ENCODE peak calls at places on chromosomes 4 and X, in six cellular contexts. Z is CD8-positive, alpha-beta memory T cell; Y is mammary epithelial cell; I is H7; M is CD4-positive, alpha-beta memory T cell; N is right cardiac atrium. L is an unnamed sample.

GRCh38 chr4:17059192-17059634 is 160.8 kb upstream of the LDB2 start:
- DNase-seq in Y (no peak), Z (no peak), I (no peak), M (no peak), N (peak), L (no peak)

GRCh38 chr4:187380181-187380581 is 615.4 kb upstream of the ZFP42 start:
- DNase-seq in I (peak), M (no peak), Z (no peak), Y (no peak), N (no peak), L (peak)

GRCh38 chrX:74613350-74614192 is 853 bp downstream of the RLIM start:
- DNase-seq in I (peak), Z (no peak), N (peak), Y (peak), M (no peak), L (peak)

GRCh38 chrX:131081772-131082755 is 23.9 kb downstream of the ARHGAP36 start:
- DNase-seq in I (peak), Z (no peak), M (no peak), Y (no peak), N (no peak), L (no peak)

GRCh38 chrX:119206203-119206602 is 29.9 kb upstream of the PGRMC1 start:
- DNase-seq in N (no peak), Y (no peak), I (no peak), M (no peak), Z (no peak), L (no peak)

GRCh38 chrX:4876268-4876667 is 1162.8 kb upstream of the PRKX start:
- DNase-seq in I (no peak), N (no peak), Z (no peak), M (no peak), Y (no peak), L (no peak)

GRCh38 chr4:37139987-37140386 is 104.6 kb upstream of the NWD2 start:
- DNase-seq in I (no peak), M (no peak), N (no peak), Y (no peak), Z (no peak), L (no peak)

GRCh38 chr4:39446483-39446841 is 12.3 kb downstream of the RPL9 start:
- DNase-seq in N (peak), Y (no peak), Z (no peak), I (no peak), M (no peak), L (no peak)

GRCh38 chr4:89558147-89558546 is 250.5 kb upstream of the GPRIN3 start:
- DNase-seq in M (no peak), I (no peak), Z (no peak), N (no peak), Y (peak), L (no peak)

GRCh38 chr4:138398297-138398696 is 156.1 kb upstream of the SLC7A11 start:
- DNase-seq in M (no peak), Y (no peak), Z (no peak), I (peak), N (no peak), L (no peak)

GRCh38 chrX:26789751-26790150 is 573.8 kb downstream of the MAGEB5 start:
- DNase-seq in Y (no peak), N (no peak), I (no peak), M (no peak), Z (no peak), L (no peak)

GRCh38 chr4:32161382-32161781 is 1441.2 kb downstream of the PCDH7 start:
- DNase-seq in N (no peak), I (no peak), M (no peak), Y (peak), Z (no peak), L (no peak)

GRCh38 chr4:2135083-2135482 is 76.0 kb downstream of the NAT8L start:
- DNase-seq in Z (no peak), I (no peak), N (no peak), M (peak), Y (no peak), L (peak)

GRCh38 chr4:114807759-114808404 is 209.3 kb downstream of the UGT8 start:
- DNase-seq in I (peak), M (peak), Z (no peak), Y (peak), N (no peak), L (peak)

GRCh38 chrX:75547783-75548182 is 24.9 kb upstream of the ZDHHC15 start:
- DNase-seq in Y (no peak), I (no peak), M (no peak), N (peak), Z (no peak), L (peak)

GRCh38 chr4:1533501-1534064 is 127.3 kb upstream of the NKX1-1 start:
- DNase-seq in Z (no peak), N (peak), I (no peak), M (no peak), Y (no peak), L (no peak)

GRCh38 chrX:119075271-119075670 is 2.5 kb downstream of the CT47C1 start:
- DNase-seq in N (no peak), I (no peak), Z (no peak), Y (no peak), M (no peak), L (no peak)

GRCh38 chr4:124083706-124084105 is 628.8 kb downstream of the ANKRD50 start:
- DNase-seq in Z (no peak), Y (no peak), I (no peak), M (no peak), N (no peak), L (no peak)

GRCh38 chrX:153206425-153207046 is 27.5 kb downstream of the MAGEA1 start:
- DNase-seq in Y (no peak), Z (no peak), M (no peak), N (no peak), I (no peak), L (no peak)

GRCh38 chrX:17580529-17581155 is 156.7 kb upstream of the SCML1 start:
- DNase-seq in M (no peak), Z (no peak), I (no peak), N (no peak), Y (no peak), L (no peak)

GRCh38 chr4:38565271-38566199 is 98.5 kb upstream of the KLF3 start:
- DNase-seq in I (no peak), N (no peak), Z (no peak), M (no peak), Y (peak), L (no peak)

GRCh38 chr4:29423836-29424721 is 1296.1 kb upstream of the PCDH7 start:
- DNase-seq in Z (no peak), M (no peak), N (no peak), Y (peak), I (no peak), L (no peak)

GRCh38 chr4:107183155-107183774 is 147.2 kb upstream of the DKK2 start:
- DNase-seq in M (peak), I (peak), Z (no peak), N (no peak), Y (peak), L (peak)

GRCh38 chr4:139131209-139131870 is 45.7 kb downstream of the ELF2 start:
- DNase-seq in Z (no peak), M (no peak), I (no peak), Y (no peak), N (no peak), L (no peak)

GRCh38 chr4:11635336-11635735 is 206.6 kb upstream of the HS3ST1 start:
- DNase-seq in Y (peak), Z (no peak), M (no peak), I (no peak), N (no peak), L (no peak)

GRCh38 chrX:13747836-13748235 is 13.3 kb downstream of the OFD1 start:
- DNase-seq in Z (peak), I (peak), Y (peak), N (no peak), M (peak), L (no peak)

GRCh38 chrX:102042706-102043325 is 82.7 kb upstream of the TCEAL2 start:
- DNase-seq in Z (no peak), I (no peak), N (no peak), Y (no peak), M (no peak), L (no peak)

GRCh38 chr4:107153228-107153627 is 117.1 kb upstream of the DKK2 start:
- DNase-seq in Y (no peak), M (no peak), Z (no peak), N (no peak), I (peak), L (peak)

GRCh38 chr4:3880595-3881120 is 114.5 kb downstream of the ADRA2C start:
- DNase-seq in N (peak), Z (peak), Y (peak), M (peak), I (peak), L (peak)

GRCh38 chrX:134542485-134542884 is 82.5 kb downstream of the HPRT1 start:
- DNase-seq in I (peak), Z (no peak), Y (peak), M (no peak), N (no peak), L (peak)

GRCh38 chr4:53802500-53802899 is 211.2 kb upstream of the LNX1 start:
- DNase-seq in Y (no peak), N (no peak), I (no peak), Z (no peak), M (no peak), L (no peak)

GRCh38 chr4:2337131-2337723 is 75.3 kb upstream of the MXD4 start:
- DNase-seq in M (no peak), Z (no peak), Y (no peak), N (no peak), I (peak), L (no peak)

GRCh38 chrX:12269484-12269883 is 131.2 kb downstream of the FRMPD4 start:
- DNase-seq in Z (no peak), M (no peak), N (no peak), I (no peak), Y (no peak), L (peak)

GRCh38 chrX:35919536-35920309 is at the start of gene CFAP47:
- DNase-seq in M (no peak), Z (no peak), N (peak), I (peak), Y (no peak), L (no peak)

GRCh38 chr4:3422241-3422801 is 19.4 kb upstream of the HGFAC start:
- DNase-seq in Y (no peak), M (no peak), N (peak), I (no peak), Z (no peak), L (no peak)

GRCh38 chrX:10203617-10204016 is 46.8 kb downstream of the CLCN4 start:
- DNase-seq in N (no peak), M (no peak), I (no peak), Z (no peak), Y (no peak), L (no peak)
- H3K4me3 ChIP-seq in N (no peak), M (no peak), I (no peak), Z (no peak), Y (no peak), L (no peak)

GRCh38 chr4:113437124-113437523 is 324.4 kb downstream of the CAMK2D start:
- DNase-seq in Z (no peak), N (no peak), Y (no peak), M (no peak), I (no peak), L (no peak)
- H3K4me3 ChIP-seq in Z (no peak), N (no peak), Y (no peak), M (no peak), I (no peak), L (no peak)

DNA sequence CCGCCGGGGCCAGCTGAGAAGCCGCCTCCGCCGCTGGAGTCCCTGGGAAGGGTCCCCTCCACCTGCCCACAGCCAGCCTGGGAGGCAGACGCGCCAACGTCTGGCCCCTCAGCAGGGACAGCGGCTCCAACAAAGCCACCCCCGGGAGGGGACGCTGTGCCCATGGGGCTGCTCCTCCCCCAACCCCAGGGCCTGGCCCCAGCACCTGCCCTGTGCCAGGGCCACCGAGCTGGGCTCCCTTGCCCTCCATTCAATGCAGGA is 6.1 kb upstream of the HMX1 start:
- DNase-seq in I (peak), Z (no peak), Y (no peak), N (peak), M (no peak), L (no peak)
- H3K4me3 ChIP-seq in I (no peak), Z (no peak), Y (no peak), N (no peak), M (no peak), L (no peak)

DNA sequence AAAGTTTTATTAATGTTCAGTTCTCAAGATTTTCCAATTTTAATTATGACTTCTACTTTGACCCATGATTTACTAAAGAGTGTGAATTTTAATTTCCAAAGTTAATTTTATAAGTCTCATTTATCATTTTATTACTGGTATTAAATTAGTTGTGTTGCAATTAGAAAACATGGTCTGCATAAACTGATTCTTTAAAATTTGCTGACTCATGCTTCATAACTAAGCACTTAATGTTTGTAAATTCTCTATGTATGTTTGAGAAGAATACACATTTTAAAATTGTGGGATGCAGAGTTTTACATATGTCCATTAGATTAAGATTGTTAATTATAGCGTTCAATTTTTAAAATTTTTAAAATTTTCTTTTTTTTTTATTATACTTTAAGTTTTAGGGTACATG is 20.2 kb upstream of the UCHL1 start:
- DNase-seq in Y (no peak), M (no peak), N (no peak), Z (no peak), I (no peak), L (no peak)
- H3K4me3 ChIP-seq in Y (no peak), M (no peak), N (no peak), Z (no peak), I (no peak), L (no peak)

DNA sequence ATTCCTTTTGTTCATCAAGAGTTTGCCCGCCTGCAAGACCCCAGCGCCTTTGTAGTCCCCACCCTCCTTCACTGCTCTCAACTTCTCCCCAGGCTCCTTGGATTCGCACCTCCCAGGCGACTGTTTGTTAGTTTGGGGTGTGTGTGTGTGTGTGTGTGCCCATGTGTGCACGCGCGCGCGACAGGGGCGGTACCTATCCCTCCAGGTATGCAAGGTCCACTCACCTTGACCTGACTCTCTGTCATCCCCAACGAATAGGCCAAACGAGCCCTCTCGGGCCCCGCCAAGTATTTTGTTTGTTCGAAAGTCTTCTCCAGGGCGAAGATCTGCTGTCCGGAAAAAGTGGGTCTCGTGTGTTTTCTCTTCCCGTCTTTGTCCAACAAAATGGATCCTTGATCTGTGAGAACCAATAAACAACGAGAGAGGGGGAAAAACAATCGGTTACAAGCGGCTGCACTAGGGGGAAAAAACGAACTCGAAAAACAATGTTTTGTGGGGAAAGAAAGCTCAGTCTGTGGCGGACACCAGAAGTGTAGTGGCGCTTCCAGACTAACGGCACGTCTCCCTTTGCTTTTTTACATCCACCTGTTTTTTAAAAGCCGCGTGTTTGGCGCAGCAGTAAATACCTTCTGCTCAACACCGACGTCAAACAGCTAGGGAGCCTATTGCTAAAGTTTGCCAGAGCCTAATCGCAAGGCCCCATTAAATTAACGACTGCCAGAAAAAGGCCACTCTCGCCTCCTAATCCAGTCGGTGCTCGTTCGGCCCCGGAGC is 3.5 kb downstream of the NKX6-1 start:
- DNase-seq in M (no peak), Y (no peak), Z (no peak), N (no peak), I (peak), L (no peak)
- H3K4me3 ChIP-seq in M (no peak), Y (no peak), Z (no peak), N (no peak), I (no peak), L (no peak)

GRCh38 chr4:185145572-185145971 is 2.5 kb downstream of the SLC25A4 start:
- DNase-seq in N (peak), M (no peak), Y (no peak), I (no peak), Z (no peak), L (no peak)
- H3K4me3 ChIP-seq in N (peak), M (no peak), Y (no peak), I (no peak), Z (no peak), L (no peak)